ENCODE peak calls at places on chromosomes 6 and 20, in nine cellular contexts. One of them, this sample, is unnamed.

GRCh38 chr20:61682998-61683681 is 382.5 kb downstream of the TAF4 start:
- DNase-seq in mammary epithelial cell: peak; percentile 2
- DNase-seq in HCT116: no peak
- DNase-seq in right atrium auricular region: no peak
- DNase-seq in left ventricle myocardium inferior: no peak
- DNase-seq in psoas muscle: no peak
- DNase-seq in MM.1S: no peak
- DNase-seq in tibial artery: no peak
- DNase-seq in heart right ventricle: no peak
- DNase-seq in this sample: no peak

GRCh38 chr20:33667245-33668086 is 723 bp downstream of the ACTL10 start:
- DNase-seq in mammary epithelial cell: peak; percentile 40
- DNase-seq in HCT116: no peak
- DNase-seq in right atrium auricular region: peak; percentile 83
- DNase-seq in left ventricle myocardium inferior: peak; percentile 58
- DNase-seq in psoas muscle: peak; percentile 80
- DNase-seq in MM.1S: peak; percentile 82
- DNase-seq in tibial artery: peak; percentile 84
- DNase-seq in heart right ventricle: peak; percentile 85
- DNase-seq in this sample: peak; percentile 88

GRCh38 chr20:63968928-63969760 is 586 bp downstream of the ZNF512B start:
- DNase-seq in mammary epithelial cell: no peak
- DNase-seq in HCT116: no peak
- DNase-seq in right atrium auricular region: peak; percentile 58
- DNase-seq in left ventricle myocardium inferior: peak; percentile 20
- DNase-seq in psoas muscle: peak; percentile 38
- DNase-seq in MM.1S: no peak
- DNase-seq in tibial artery: no peak
- DNase-seq in heart right ventricle: peak; percentile 42
- DNase-seq in this sample: peak; percentile 80

GRCh38 chr6:20997143-20997792 is 463.0 kb downstream of the CDKAL1 start:
- DNase-seq in mammary epithelial cell: no peak
- DNase-seq in HCT116: no peak
- DNase-seq in right atrium auricular region: no peak
- DNase-seq in left ventricle myocardium inferior: no peak
- DNase-seq in psoas muscle: no peak
- DNase-seq in MM.1S: no peak
- DNase-seq in tibial artery: no peak
- DNase-seq in heart right ventricle: no peak
- DNase-seq in this sample: no peak

GRCh38 chr20:776165-776564 is 7.9 kb upstream of the SLC52A3 start:
- DNase-seq in mammary epithelial cell: no peak
- DNase-seq in HCT116: no peak
- DNase-seq in right atrium auricular region: no peak
- DNase-seq in left ventricle myocardium inferior: no peak
- DNase-seq in psoas muscle: no peak
- DNase-seq in MM.1S: no peak
- DNase-seq in tibial artery: no peak
- DNase-seq in heart right ventricle: no peak
- DNase-seq in this sample: no peak

GRCh38 chr20:59395729-59396128 is 95.3 kb downstream of the EDN3 start:
- DNase-seq in mammary epithelial cell: no peak
- DNase-seq in HCT116: no peak
- DNase-seq in right atrium auricular region: no peak
- DNase-seq in left ventricle myocardium inferior: no peak
- DNase-seq in psoas muscle: no peak
- DNase-seq in MM.1S: no peak
- DNase-seq in tibial artery: no peak
- DNase-seq in heart right ventricle: no peak
- DNase-seq in this sample: no peak

GRCh38 chr6:137363805-137364138 is 130.4 kb downstream of the OLIG3 start:
- DNase-seq in mammary epithelial cell: peak; percentile 17
- DNase-seq in HCT116: no peak
- DNase-seq in right atrium auricular region: no peak
- DNase-seq in left ventricle myocardium inferior: no peak
- DNase-seq in psoas muscle: no peak
- DNase-seq in MM.1S: peak; percentile 64
- DNase-seq in tibial artery: no peak
- DNase-seq in heart right ventricle: no peak
- DNase-seq in this sample: no peak

GRCh38 chr6:166354965-166355364 is 12.6 kb upstream of the SFT2D1 start:
- DNase-seq in mammary epithelial cell: no peak
- DNase-seq in HCT116: no peak
- DNase-seq in right atrium auricular region: no peak
- DNase-seq in left ventricle myocardium inferior: no peak
- DNase-seq in psoas muscle: no peak
- DNase-seq in MM.1S: no peak
- DNase-seq in tibial artery: no peak
- DNase-seq in heart right ventricle: no peak
- DNase-seq in this sample: no peak

GRCh38 chr6:38371312-38371672 is 268.4 kb downstream of the BTBD9 start:
- DNase-seq in mammary epithelial cell: no peak
- DNase-seq in HCT116: no peak
- DNase-seq in right atrium auricular region: no peak
- DNase-seq in left ventricle myocardium inferior: no peak
- DNase-seq in psoas muscle: no peak
- DNase-seq in MM.1S: no peak
- DNase-seq in tibial artery: no peak
- DNase-seq in heart right ventricle: no peak
- DNase-seq in this sample: no peak

GRCh38 chr6:136326038-136326561 is 36.5 kb upstream of the BCLAF1 start:
- DNase-seq in mammary epithelial cell: peak; percentile 5
- DNase-seq in HCT116: no peak
- DNase-seq in right atrium auricular region: no peak
- DNase-seq in left ventricle myocardium inferior: no peak
- DNase-seq in psoas muscle: no peak
- DNase-seq in MM.1S: no peak
- DNase-seq in tibial artery: no peak
- DNase-seq in heart right ventricle: no peak
- DNase-seq in this sample: peak; percentile 62

GRCh38 chr6:6751197-6751596 is 162.7 kb downstream of the LY86 start:
- DNase-seq in mammary epithelial cell: no peak
- DNase-seq in HCT116: no peak
- DNase-seq in right atrium auricular region: no peak
- DNase-seq in left ventricle myocardium inferior: no peak
- DNase-seq in psoas muscle: no peak
- DNase-seq in MM.1S: no peak
- DNase-seq in tibial artery: no peak
- DNase-seq in heart right ventricle: no peak
- DNase-seq in this sample: no peak

GRCh38 chr6:170198298-170198697 is 92.6 kb downstream of the DLL1 start:
- DNase-seq in mammary epithelial cell: no peak
- DNase-seq in HCT116: no peak
- DNase-seq in right atrium auricular region: no peak
- DNase-seq in left ventricle myocardium inferior: no peak
- DNase-seq in psoas muscle: no peak
- DNase-seq in MM.1S: no peak
- DNase-seq in tibial artery: no peak
- DNase-seq in heart right ventricle: no peak
- DNase-seq in this sample: no peak

GRCh38 chr6:41531591-41532582 is 14.3 kb upstream of the FOXP4 start:
- DNase-seq in mammary epithelial cell: no peak
- DNase-seq in HCT116: no peak
- DNase-seq in right atrium auricular region: no peak
- DNase-seq in left ventricle myocardium inferior: no peak
- DNase-seq in psoas muscle: no peak
- DNase-seq in MM.1S: peak; percentile 76
- DNase-seq in tibial artery: no peak
- DNase-seq in heart right ventricle: no peak
- DNase-seq in this sample: no peak

GRCh38 chr6:9496837-9497236 is 918.0 kb downstream of the TFAP2A start:
- DNase-seq in mammary epithelial cell: no peak
- DNase-seq in HCT116: no peak
- DNase-seq in right atrium auricular region: no peak
- DNase-seq in left ventricle myocardium inferior: no peak
- DNase-seq in psoas muscle: no peak
- DNase-seq in MM.1S: no peak
- DNase-seq in tibial artery: no peak
- DNase-seq in heart right ventricle: no peak
- DNase-seq in this sample: no peak

DNA sequence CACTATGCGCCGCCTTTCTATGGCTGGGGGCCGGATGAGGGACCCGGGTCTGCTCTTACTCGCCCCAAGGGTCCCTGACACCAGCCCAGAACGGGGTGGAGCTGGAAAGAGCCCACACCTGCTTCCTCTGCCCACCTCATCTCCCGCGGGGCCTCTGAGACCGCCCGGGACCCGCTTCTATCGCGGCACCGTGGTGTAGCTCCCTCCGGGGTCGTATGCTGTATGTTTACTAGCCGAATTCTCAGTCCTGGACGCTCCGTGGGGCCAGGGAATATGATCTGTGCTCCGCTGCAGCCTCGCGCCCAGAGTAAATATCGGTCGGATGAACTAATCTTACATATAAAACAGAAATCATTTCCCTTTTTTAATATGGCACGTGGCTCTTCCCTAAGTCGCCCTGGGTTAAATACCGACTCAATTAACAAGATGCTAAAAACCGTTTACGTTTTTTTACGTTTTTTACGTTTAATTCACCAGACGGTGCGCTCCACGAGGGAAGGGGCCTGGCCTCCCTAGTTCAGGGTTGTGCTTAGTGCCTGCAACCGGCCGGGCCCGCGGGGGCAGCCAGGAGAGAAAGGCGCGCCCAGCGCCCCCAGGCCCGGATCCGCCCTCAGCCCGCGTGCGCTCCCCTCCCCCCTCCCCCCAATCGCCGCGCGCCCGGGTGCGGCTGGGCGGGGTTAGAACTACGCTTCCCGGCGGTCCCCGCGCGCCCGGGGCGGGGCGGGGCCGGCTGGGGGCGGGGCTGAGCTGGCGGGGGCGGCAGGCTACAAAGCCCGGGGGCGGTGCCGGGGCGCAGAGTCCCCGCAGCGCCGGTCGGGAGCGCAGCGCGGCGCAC is at the start of gene RBM38:
- DNase-seq in mammary epithelial cell: peak; percentile 34
- DNase-seq in HCT116: peak; percentile 19
- DNase-seq in right atrium auricular region: no peak
- DNase-seq in left ventricle myocardium inferior: peak; percentile 70
- DNase-seq in psoas muscle: peak; percentile 77
- DNase-seq in MM.1S: peak; percentile 80
- DNase-seq in tibial artery: peak; percentile 74
- DNase-seq in heart right ventricle: peak; percentile 78
- DNase-seq in this sample: peak; percentile 88
- H3K4me1 ChIP-seq in mammary epithelial cell: peaks cover 35% of the 10 kb centered on the region
- H3K4me1 ChIP-seq in HCT116: peaks cover 38% of the 10 kb centered on the region
- H3K4me1 ChIP-seq in right atrium auricular region: peaks cover 3% of the 10 kb centered on the region
- H3K4me1 ChIP-seq in left ventricle myocardium inferior: peaks cover 61% of the 10 kb centered on the region
- H3K4me1 ChIP-seq in psoas muscle: peaks cover 34% of the 10 kb centered on the region
- H3K4me1 ChIP-seq in MM.1S: peaks cover 40% of the 10 kb centered on the region
- H3K4me1 ChIP-seq in tibial artery: peaks cover 56% of the 10 kb centered on the region
- H3K4me1 ChIP-seq in heart right ventricle: peaks cover 56% of the 10 kb centered on the region
- H3K4me1 ChIP-seq in this sample: peaks cover 6% of the 10 kb centered on the region

GRCh38 chr6:147075326-147075840 is 128.8 kb upstream of the STXBP5 start:
- DNase-seq in mammary epithelial cell: no peak
- DNase-seq in HCT116: no peak
- DNase-seq in right atrium auricular region: no peak
- DNase-seq in left ventricle myocardium inferior: no peak
- DNase-seq in psoas muscle: no peak
- DNase-seq in MM.1S: no peak
- DNase-seq in tibial artery: no peak
- DNase-seq in heart right ventricle: no peak
- DNase-seq in this sample: no peak
- H3K27ac ChIP-seq in mammary epithelial cell: no peak overlapping the region
- H3K27ac ChIP-seq in HCT116: no peak overlapping the region
- H3K27ac ChIP-seq in right atrium auricular region: no peak overlapping the region
- H3K27ac ChIP-seq in left ventricle myocardium inferior: no peak overlapping the region
- H3K27ac ChIP-seq in psoas muscle: no peak overlapping the region
- H3K27ac ChIP-seq in MM.1S: no peak overlapping the region
- H3K27ac ChIP-seq in tibial artery: no peak overlapping the region
- H3K27ac ChIP-seq in heart right ventricle: no peak overlapping the region
- H3K27ac ChIP-seq in this sample: no peak overlapping the region

DNA sequence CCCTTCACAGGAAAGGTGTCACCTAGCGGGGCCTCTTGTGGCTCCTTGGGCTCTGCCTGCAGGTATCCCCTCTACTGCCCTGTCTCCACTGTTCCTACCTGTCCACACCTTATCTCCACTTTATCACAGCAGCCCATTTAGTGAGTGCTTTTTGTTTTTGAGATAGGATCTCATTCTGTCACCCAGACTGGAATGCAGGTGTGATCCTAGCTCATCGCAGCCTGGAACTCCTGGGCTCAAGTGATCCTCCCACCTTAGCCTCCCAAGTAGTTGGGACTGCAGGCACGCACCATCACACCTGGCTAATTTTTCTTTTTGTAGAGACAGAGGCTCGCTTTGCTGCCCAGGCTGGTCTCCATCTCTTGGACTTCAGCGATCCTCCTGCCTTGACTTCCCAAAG is 48.0 kb downstream of the BCAS4 start:
- DNase-seq in mammary epithelial cell: no peak
- DNase-seq in HCT116: no peak
- DNase-seq in right atrium auricular region: no peak
- DNase-seq in left ventricle myocardium inferior: no peak
- DNase-seq in psoas muscle: no peak
- DNase-seq in MM.1S: no peak
- DNase-seq in tibial artery: no peak
- DNase-seq in heart right ventricle: no peak
- DNase-seq in this sample: no peak
- H3K4me1 ChIP-seq in mammary epithelial cell: peaks cover 55% of the 10 kb centered on the region
- H3K4me1 ChIP-seq in HCT116: peaks cover 45% of the 10 kb centered on the region
- H3K4me1 ChIP-seq in right atrium auricular region: no peaks in the 10 kb centered on the region
- H3K4me1 ChIP-seq in left ventricle myocardium inferior: no peaks in the 10 kb centered on the region
- H3K4me1 ChIP-seq in psoas muscle: no peaks in the 10 kb centered on the region
- H3K4me1 ChIP-seq in MM.1S: no peaks in the 10 kb centered on the region
- H3K4me1 ChIP-seq in tibial artery: peaks cover 6% of the 10 kb centered on the region
- H3K4me1 ChIP-seq in heart right ventricle: no peaks in the 10 kb centered on the region
- H3K4me1 ChIP-seq in this sample: no peaks in the 10 kb centered on the region

GRCh38 chr20:37293301-37293943 is 4.0 kb downstream of the MANBAL start:
- DNase-seq in mammary epithelial cell: no peak
- DNase-seq in HCT116: no peak
- DNase-seq in right atrium auricular region: no peak
- DNase-seq in left ventricle myocardium inferior: no peak
- DNase-seq in psoas muscle: no peak
- DNase-seq in MM.1S: no peak
- DNase-seq in tibial artery: no peak
- DNase-seq in heart right ventricle: no peak
- DNase-seq in this sample: no peak

GRCh38 chr20:37295595-37295994 is 6.1 kb downstream of the MANBAL start:
- DNase-seq in mammary epithelial cell: peak; percentile 99
- DNase-seq in HCT116: no peak
- DNase-seq in right atrium auricular region: no peak
- DNase-seq in left ventricle myocardium inferior: no peak
- DNase-seq in psoas muscle: no peak
- DNase-seq in MM.1S: no peak
- DNase-seq in tibial artery: no peak
- DNase-seq in heart right ventricle: no peak
- DNase-seq in this sample: no peak

GRCh38 chr20:37296371-37296770 is 6.9 kb downstream of the MANBAL start:
- DNase-seq in mammary epithelial cell: no peak
- DNase-seq in HCT116: no peak
- DNase-seq in right atrium auricular region: no peak
- DNase-seq in left ventricle myocardium inferior: no peak
- DNase-seq in psoas muscle: no peak
- DNase-seq in MM.1S: no peak
- DNase-seq in tibial artery: no peak
- DNase-seq in heart right ventricle: no peak
- DNase-seq in this sample: no peak

GRCh38 chr20:37294262-37294981 is 5.0 kb downstream of the MANBAL start:
- DNase-seq in mammary epithelial cell: no peak
- DNase-seq in HCT116: no peak
- DNase-seq in right atrium auricular region: no peak
- DNase-seq in left ventricle myocardium inferior: no peak
- DNase-seq in psoas muscle: no peak
- DNase-seq in MM.1S: no peak
- DNase-seq in tibial artery: no peak
- DNase-seq in heart right ventricle: no peak
- DNase-seq in this sample: no peak

GRCh38 chr20:37295001-37295400 is 5.5 kb downstream of the MANBAL start:
- DNase-seq in mammary epithelial cell: peak; percentile 99
- DNase-seq in HCT116: peak; percentile 94
- DNase-seq in right atrium auricular region: no peak
- DNase-seq in left ventricle myocardium inferior: no peak
- DNase-seq in psoas muscle: no peak
- DNase-seq in MM.1S: no peak
- DNase-seq in tibial artery: no peak
- DNase-seq in heart right ventricle: no peak
- DNase-seq in this sample: no peak
- H3K27ac ChIP-seq in mammary epithelial cell: peak overlapping the region; percentile 90
- H3K27ac ChIP-seq in HCT116: peak overlapping the region; percentile 86
- H3K27ac ChIP-seq in right atrium auricular region: no peak overlapping the region
- H3K27ac ChIP-seq in left ventricle myocardium inferior: no peak overlapping the region
- H3K27ac ChIP-seq in psoas muscle: peak overlapping the region; percentile 32
- H3K27ac ChIP-seq in MM.1S: no peak overlapping the region
- H3K27ac ChIP-seq in tibial artery: peak overlapping the region; percentile 78
- H3K27ac ChIP-seq in heart right ventricle: no peak overlapping the region
- H3K27ac ChIP-seq in this sample: no peak overlapping the region

This sample was measured in right cardiac atrium.